ENCODE peak calls at places on chromosome 4, in seven cellular contexts. O is sciatic nerve, Y is fibroblast of pulmonary artery, T is GM20000, V is kidney, N is stromal cell of bone marrow, X is ELR. K is an unnamed sample.

GRCh38 chr4:18389118-18389517 is 367.6 kb upstream of the LCORL start:
- DNase-seq in O (no peak), Y (no peak), T (no peak), V (no peak), N (no peak), X (no peak), K (no peak)

GRCh38 chr4:105014242-105015031 is 132.2 kb upstream of the TET2 start:
- DNase-seq in O (no peak), Y (no peak), T (no peak), V (no peak), N (no peak), X (no peak), K (no peak)

GRCh38 chr4:168585168-168586091 is 88.6 kb downstream of the PALLD start:
- DNase-seq in O (peak), Y (peak), T (peak), V (peak), N (peak), X (peak), K (peak)

GRCh38 chr4:143281507-143282169 is 55.0 kb upstream of the GAB1 start:
- DNase-seq in O (no peak), Y (no peak), T (peak), V (no peak), N (no peak), X (no peak), K (no peak)

GRCh38 chr4:61543976-61544375 is 343.9 kb downstream of the ADGRL3 start:
- DNase-seq in O (no peak), Y (no peak), T (no peak), V (no peak), N (no peak), X (no peak), K (no peak)

GRCh38 chr4:80201326-80202151 is 4.2 kb downstream of the PRDM8 start:
- DNase-seq in O (peak), Y (peak), T (peak), V (peak), N (no peak), X (peak), K (peak)

GRCh38 chr4:87734936-87735335 is 64.4 kb upstream of the IBSP start:
- DNase-seq in O (no peak), Y (no peak), T (no peak), V (no peak), N (no peak), X (peak), K (no peak)

GRCh38 chr4:89365375-89366170 is 58.0 kb upstream of the GPRIN3 start:
- DNase-seq in O (no peak), Y (no peak), T (no peak), V (no peak), N (no peak), X (peak), K (no peak)

K was measured in RPMI8226.